ENCODE peak calls at places on chromosomes 7 and 10, in six cellular contexts. One of them, this sample, is unnamed.

GRCh38 chr10:21318768-21319167 is 206.7 kb downstream of the SKIDA1 start:
- DNase-seq in lower lobe of right lung: no peak
- DNase-seq in CD8-positive, alpha-beta T cell: no peak
- DNase-seq in left lung: no peak
- DNase-seq in right lobe of liver: no peak
- DNase-seq in aorta: no peak
- DNase-seq in this sample: no peak

GRCh38 chr7:72235351-72235750 is 176.8 kb downstream of the CALN1 start:
- DNase-seq in lower lobe of right lung: no peak
- DNase-seq in CD8-positive, alpha-beta T cell: no peak
- DNase-seq in left lung: no peak
- DNase-seq in right lobe of liver: no peak
- DNase-seq in aorta: no peak
- DNase-seq in this sample: no peak

GRCh38 chr7:104126411-104126841 is 81.4 kb downstream of the ORC5 start:
- DNase-seq in lower lobe of right lung: no peak
- DNase-seq in CD8-positive, alpha-beta T cell: no peak
- DNase-seq in left lung: no peak
- DNase-seq in right lobe of liver: no peak
- DNase-seq in aorta: no peak
- DNase-seq in this sample: no peak

GRCh38 chr7:104895851-104896236 is 118.2 kb upstream of the KMT2E start:
- DNase-seq in lower lobe of right lung: no peak
- DNase-seq in CD8-positive, alpha-beta T cell: no peak
- DNase-seq in left lung: no peak
- DNase-seq in right lobe of liver: no peak
- DNase-seq in aorta: no peak
- DNase-seq in this sample: no peak

GRCh38 chr10:7329219-7329618 is 81.6 kb downstream of the SFMBT2 start:
- DNase-seq in lower lobe of right lung: no peak
- DNase-seq in CD8-positive, alpha-beta T cell: no peak
- DNase-seq in left lung: no peak
- DNase-seq in right lobe of liver: no peak
- DNase-seq in aorta: no peak
- DNase-seq in this sample: no peak

GRCh38 chr10:68470300-68470699 is 1.5 kb downstream of the DNA2 start:
- DNase-seq in lower lobe of right lung: no peak
- DNase-seq in CD8-positive, alpha-beta T cell: no peak
- DNase-seq in left lung: no peak
- DNase-seq in right lobe of liver: no peak
- DNase-seq in aorta: no peak
- DNase-seq in this sample: no peak

GRCh38 chr7:92834661-92835139 is 1.7 kb downstream of the CDK6 start:
- DNase-seq in lower lobe of right lung: peak; percentile 61
- DNase-seq in CD8-positive, alpha-beta T cell: peak; percentile 21
- DNase-seq in left lung: peak; percentile 81
- DNase-seq in right lobe of liver: peak; percentile 65
- DNase-seq in aorta: peak; percentile 80
- DNase-seq in this sample: peak; percentile 54

GRCh38 chr7:151167197-151167911 is at the start of gene GBX1:
- DNase-seq in lower lobe of right lung: peak; percentile 52
- DNase-seq in CD8-positive, alpha-beta T cell: no peak
- DNase-seq in left lung: peak; percentile 83
- DNase-seq in right lobe of liver: peak; percentile 41
- DNase-seq in aorta: peak; percentile 80
- DNase-seq in this sample: peak; percentile 50

GRCh38 chr10:19658622-19659233 is 157.5 kb upstream of the PLXDC2 start:
- DNase-seq in lower lobe of right lung: no peak
- DNase-seq in CD8-positive, alpha-beta T cell: no peak
- DNase-seq in left lung: no peak
- DNase-seq in right lobe of liver: no peak
- DNase-seq in aorta: no peak
- DNase-seq in this sample: no peak

GRCh38 chr7:70098905-70099672 is 500.8 kb downstream of the AUTS2 start:
- DNase-seq in lower lobe of right lung: no peak
- DNase-seq in CD8-positive, alpha-beta T cell: no peak
- DNase-seq in left lung: no peak
- DNase-seq in right lobe of liver: no peak
- DNase-seq in aorta: no peak
- DNase-seq in this sample: no peak

GRCh38 chr7:156147104-156147503 is 334.8 kb upstream of the SHH start:
- DNase-seq in lower lobe of right lung: no peak
- DNase-seq in CD8-positive, alpha-beta T cell: no peak
- DNase-seq in left lung: no peak
- DNase-seq in right lobe of liver: no peak
- DNase-seq in aorta: no peak
- DNase-seq in this sample: peak; percentile 44

GRCh38 chr10:111076682-111077661 is at the start of gene ADRA2A:
- DNase-seq in lower lobe of right lung: peak; percentile 57
- DNase-seq in CD8-positive, alpha-beta T cell: no peak
- DNase-seq in left lung: peak; percentile 80
- DNase-seq in right lobe of liver: no peak
- DNase-seq in aorta: no peak
- DNase-seq in this sample: peak; percentile 60

GRCh38 chr7:148153611-148154010 is 437.0 kb upstream of the C7orf33 start:
- DNase-seq in lower lobe of right lung: peak; percentile 60
- DNase-seq in CD8-positive, alpha-beta T cell: no peak
- DNase-seq in left lung: peak; percentile 80
- DNase-seq in right lobe of liver: peak; percentile 95
- DNase-seq in aorta: no peak
- DNase-seq in this sample: no peak

GRCh38 chr7:130515315-130516047 is 23.6 kb downstream of the MEST start:
- DNase-seq in lower lobe of right lung: no peak
- DNase-seq in CD8-positive, alpha-beta T cell: no peak
- DNase-seq in left lung: no peak
- DNase-seq in right lobe of liver: no peak
- DNase-seq in aorta: no peak
- DNase-seq in this sample: no peak

GRCh38 chr10:122112625-122113160 is 123.7 kb downstream of the TACC2 start:
- DNase-seq in lower lobe of right lung: peak; percentile 91
- DNase-seq in CD8-positive, alpha-beta T cell: no peak
- DNase-seq in left lung: peak; percentile 92
- DNase-seq in right lobe of liver: peak; percentile 86
- DNase-seq in aorta: peak; percentile 95
- DNase-seq in this sample: peak; percentile 94

GRCh38 chr10:32377458-32378370 is 30.8 kb upstream of the EPC1 start:
- DNase-seq in lower lobe of right lung: no peak
- DNase-seq in CD8-positive, alpha-beta T cell: peak; percentile 53
- DNase-seq in left lung: no peak
- DNase-seq in right lobe of liver: no peak
- DNase-seq in aorta: no peak
- DNase-seq in this sample: peak; percentile 16

GRCh38 chr10:5441106-5441505 is 28.7 kb downstream of the NET1 start:
- DNase-seq in lower lobe of right lung: no peak
- DNase-seq in CD8-positive, alpha-beta T cell: no peak
- DNase-seq in left lung: no peak
- DNase-seq in right lobe of liver: no peak
- DNase-seq in aorta: no peak
- DNase-seq in this sample: no peak

GRCh38 chr7:22559829-22560489 is 60.0 kb upstream of the STEAP1B start:
- DNase-seq in lower lobe of right lung: peak; percentile 66
- DNase-seq in CD8-positive, alpha-beta T cell: peak; percentile 57
- DNase-seq in left lung: no peak
- DNase-seq in right lobe of liver: peak; percentile 71
- DNase-seq in aorta: peak; percentile 83
- DNase-seq in this sample: peak; percentile 82

GRCh38 chr7:88300401-88300800 is 6.3 kb downstream of the STEAP4 start:
- DNase-seq in lower lobe of right lung: no peak
- DNase-seq in CD8-positive, alpha-beta T cell: no peak
- DNase-seq in left lung: no peak
- DNase-seq in right lobe of liver: no peak
- DNase-seq in aorta: no peak
- DNase-seq in this sample: no peak

GRCh38 chr10:70120417-70120816 is 12.2 kb downstream of the AIFM2 start:
- DNase-seq in lower lobe of right lung: no peak
- DNase-seq in CD8-positive, alpha-beta T cell: no peak
- DNase-seq in left lung: no peak
- DNase-seq in right lobe of liver: no peak
- DNase-seq in aorta: no peak
- DNase-seq in this sample: no peak

GRCh38 chr7:135977742-135978066 is 545 bp upstream of the MTPN start:
- DNase-seq in lower lobe of right lung: no peak
- DNase-seq in CD8-positive, alpha-beta T cell: no peak
- DNase-seq in left lung: no peak
- DNase-seq in right lobe of liver: no peak
- DNase-seq in aorta: no peak
- DNase-seq in this sample: no peak

GRCh38 chr7:87231715-87232114 is 12.2 kb upstream of the TMEM243 start:
- DNase-seq in lower lobe of right lung: no peak
- DNase-seq in CD8-positive, alpha-beta T cell: no peak
- DNase-seq in left lung: no peak
- DNase-seq in right lobe of liver: no peak
- DNase-seq in aorta: no peak
- DNase-seq in this sample: no peak

GRCh38 chr7:66187894-66188293 is 17.2 kb upstream of the TPST1 start:
- DNase-seq in lower lobe of right lung: no peak
- DNase-seq in CD8-positive, alpha-beta T cell: no peak
- DNase-seq in left lung: no peak
- DNase-seq in right lobe of liver: peak; percentile 91
- DNase-seq in aorta: peak; percentile 80
- DNase-seq in this sample: no peak

GRCh38 chr10:101834341-101834740 is 9.3 kb downstream of the KCNIP2 start:
- DNase-seq in lower lobe of right lung: peak; percentile 85
- DNase-seq in CD8-positive, alpha-beta T cell: no peak
- DNase-seq in left lung: peak; percentile 90
- DNase-seq in right lobe of liver: no peak
- DNase-seq in aorta: no peak
- DNase-seq in this sample: no peak

GRCh38 chr7:18975276-18975675 is 142.2 kb downstream of the TWIST1 start:
- DNase-seq in lower lobe of right lung: no peak
- DNase-seq in CD8-positive, alpha-beta T cell: no peak
- DNase-seq in left lung: no peak
- DNase-seq in right lobe of liver: no peak
- DNase-seq in aorta: no peak
- DNase-seq in this sample: no peak

GRCh38 chr7:18978108-18978495 is 139.3 kb downstream of the TWIST1 start:
- DNase-seq in lower lobe of right lung: no peak
- DNase-seq in CD8-positive, alpha-beta T cell: no peak
- DNase-seq in left lung: no peak
- DNase-seq in right lobe of liver: no peak
- DNase-seq in aorta: no peak
- DNase-seq in this sample: no peak

GRCh38 chr7:18974803-18975202 is 142.6 kb downstream of the TWIST1 start:
- DNase-seq in lower lobe of right lung: no peak
- DNase-seq in CD8-positive, alpha-beta T cell: no peak
- DNase-seq in left lung: no peak
- DNase-seq in right lobe of liver: no peak
- DNase-seq in aorta: no peak
- DNase-seq in this sample: no peak

GRCh38 chr7:18975689-18976280 is 141.7 kb downstream of the TWIST1 start:
- DNase-seq in lower lobe of right lung: no peak
- DNase-seq in CD8-positive, alpha-beta T cell: no peak
- DNase-seq in left lung: no peak
- DNase-seq in right lobe of liver: no peak
- DNase-seq in aorta: no peak
- DNase-seq in this sample: no peak

DNA sequence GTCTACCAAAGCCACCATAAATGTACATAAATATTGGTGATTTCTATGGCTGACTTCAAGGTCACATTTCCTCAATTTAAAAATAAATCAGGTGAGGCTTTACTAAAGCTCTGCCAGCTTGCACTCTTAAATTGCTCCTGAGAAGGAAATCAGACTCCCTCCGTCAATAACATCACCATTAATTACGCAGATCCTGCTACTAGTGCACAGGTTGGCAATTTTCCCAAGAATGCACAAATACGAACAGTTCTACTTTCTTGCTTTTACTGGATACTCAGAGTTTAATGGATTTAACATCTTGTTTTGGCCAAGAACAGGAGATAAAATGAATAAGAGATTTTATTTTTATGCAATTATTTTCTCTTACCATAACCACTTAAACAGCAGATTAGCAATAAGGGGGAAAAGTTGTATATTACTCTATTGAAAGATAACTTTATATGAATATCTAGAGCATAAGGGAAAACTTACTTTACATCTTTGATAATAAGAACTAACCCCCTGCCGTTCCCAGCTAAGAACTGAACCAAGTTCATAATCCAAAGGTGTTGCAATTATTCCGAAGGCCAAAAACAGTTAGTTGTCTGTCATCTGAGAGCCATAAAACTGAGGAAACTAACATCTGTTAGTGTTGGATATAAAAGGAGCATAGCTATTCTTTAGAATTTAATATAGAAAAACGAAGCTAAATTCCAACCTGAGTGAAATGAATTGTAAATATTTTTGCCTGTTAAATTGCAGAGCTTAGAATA is 140.5 kb downstream of the TWIST1 start:
- DNase-seq in lower lobe of right lung: no peak
- DNase-seq in CD8-positive, alpha-beta T cell: no peak
- DNase-seq in left lung: no peak
- DNase-seq in right lobe of liver: no peak
- DNase-seq in aorta: no peak
- DNase-seq in this sample: no peak
- H3K4me1 ChIP-seq in lower lobe of right lung: no peaks in the 10 kb centered on the region
- H3K4me1 ChIP-seq in CD8-positive, alpha-beta T cell: no peaks in the 10 kb centered on the region
- H3K4me1 ChIP-seq in left lung: no peaks in the 10 kb centered on the region
- H3K4me1 ChIP-seq in right lobe of liver: no peaks in the 10 kb centered on the region
- H3K4me1 ChIP-seq in aorta: peaks cover 8% of the 10 kb centered on the region
- H3K4me1 ChIP-seq in this sample: no peaks in the 10 kb centered on the region

GRCh38 chr7:144908943-144909556 is 73.2 kb upstream of the TPK1 start:
- DNase-seq in lower lobe of right lung: no peak
- DNase-seq in CD8-positive, alpha-beta T cell: no peak
- DNase-seq in left lung: no peak
- DNase-seq in right lobe of liver: no peak
- DNase-seq in aorta: no peak
- DNase-seq in this sample: peak; percentile 5
- H3K4me1 ChIP-seq in lower lobe of right lung: no peaks in the 10 kb centered on the region
- H3K4me1 ChIP-seq in CD8-positive, alpha-beta T cell: no peaks in the 10 kb centered on the region
- H3K4me1 ChIP-seq in left lung: no peaks in the 10 kb centered on the region
- H3K4me1 ChIP-seq in right lobe of liver: no peaks in the 10 kb centered on the region
- H3K4me1 ChIP-seq in aorta: no peaks in the 10 kb centered on the region
- H3K4me1 ChIP-seq in this sample: no peaks in the 10 kb centered on the region

GRCh38 chr7:157938211-157938610 is 601.4 kb downstream of the DNAJB6 start:
- DNase-seq in lower lobe of right lung: no peak
- DNase-seq in CD8-positive, alpha-beta T cell: no peak
- DNase-seq in left lung: no peak
- DNase-seq in right lobe of liver: no peak
- DNase-seq in aorta: peak; percentile 57
- DNase-seq in this sample: no peak
- H3K4me1 ChIP-seq in lower lobe of right lung: no peaks in the 10 kb centered on the region
- H3K4me1 ChIP-seq in CD8-positive, alpha-beta T cell: no peaks in the 10 kb centered on the region
- H3K4me1 ChIP-seq in left lung: no peaks in the 10 kb centered on the region
- H3K4me1 ChIP-seq in right lobe of liver: no peaks in the 10 kb centered on the region
- H3K4me1 ChIP-seq in aorta: no peaks in the 10 kb centered on the region
- H3K4me1 ChIP-seq in this sample: no peaks in the 10 kb centered on the region

DNA sequence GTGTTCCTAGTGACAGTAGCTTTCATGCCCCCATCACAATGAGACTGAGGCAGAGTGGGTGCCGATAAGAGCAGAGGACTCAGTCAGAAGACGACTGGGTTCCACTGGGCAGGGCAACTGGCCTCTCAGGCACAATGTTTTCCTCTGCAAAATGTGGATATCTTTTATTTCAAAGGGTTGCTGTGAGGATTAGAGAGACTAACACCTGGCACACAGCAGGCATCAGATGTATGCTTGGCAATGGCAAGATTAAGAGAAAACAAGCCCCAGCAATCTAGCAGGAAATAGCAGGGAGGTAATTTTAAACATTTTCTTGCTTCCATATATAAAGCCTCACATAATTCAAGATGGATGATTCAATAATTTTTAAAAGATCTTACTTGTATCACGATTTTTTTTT is 28.0 kb downstream of the SGMS1 start:
- DNase-seq in lower lobe of right lung: no peak
- DNase-seq in CD8-positive, alpha-beta T cell: no peak
- DNase-seq in left lung: no peak
- DNase-seq in right lobe of liver: no peak
- DNase-seq in aorta: no peak
- DNase-seq in this sample: no peak
- H3K4me1 ChIP-seq in lower lobe of right lung: peaks cover 16% of the 10 kb centered on the region
- H3K4me1 ChIP-seq in CD8-positive, alpha-beta T cell: peaks cover 2% of the 10 kb centered on the region
- H3K4me1 ChIP-seq in left lung: peaks cover 9% of the 10 kb centered on the region
- H3K4me1 ChIP-seq in right lobe of liver: no peaks in the 10 kb centered on the region
- H3K4me1 ChIP-seq in aorta: peaks cover 4% of the 10 kb centered on the region
- H3K4me1 ChIP-seq in this sample: peaks cover 10% of the 10 kb centered on the region